ENCODE peak calls at places on chromosomes 13 and 19, in six cellular contexts. One of them, this sample, is unnamed.

GRCh38 chr19:49491804-49492572 is 4.2 kb upstream of the RPS11 start:
- DNase-seq in stomach: no peak
- DNase-seq in GM20000: no peak
- DNase-seq in glutamatergic neuron: no peak
- DNase-seq in kidney epithelial cell: no peak
- DNase-seq in mucosa of descending colon: no peak
- DNase-seq in this sample: no peak

GRCh38 chr13:96052655-96053002 is 572 bp downstream of the UGGT2 start:
- DNase-seq in stomach: no peak
- DNase-seq in GM20000: peak; percentile 63
- DNase-seq in glutamatergic neuron: no peak
- DNase-seq in kidney epithelial cell: peak; percentile 19
- DNase-seq in mucosa of descending colon: no peak
- DNase-seq in this sample: no peak

GRCh38 chr13:32910530-32910929 is 105.7 kb upstream of the KL start:
- DNase-seq in stomach: no peak
- DNase-seq in GM20000: no peak
- DNase-seq in glutamatergic neuron: no peak
- DNase-seq in kidney epithelial cell: no peak
- DNase-seq in mucosa of descending colon: no peak
- DNase-seq in this sample: no peak

GRCh38 chr13:109788372-109789195 is 2.2 kb upstream of the IRS2 start:
- DNase-seq in stomach: no peak
- DNase-seq in GM20000: no peak
- DNase-seq in glutamatergic neuron: no peak
- DNase-seq in kidney epithelial cell: no peak
- DNase-seq in mucosa of descending colon: no peak
- DNase-seq in this sample: no peak

GRCh38 chr13:85525411-85525810 is 273.8 kb downstream of the SLITRK6 start:
- DNase-seq in stomach: no peak
- DNase-seq in GM20000: no peak
- DNase-seq in glutamatergic neuron: no peak
- DNase-seq in kidney epithelial cell: no peak
- DNase-seq in mucosa of descending colon: no peak
- DNase-seq in this sample: no peak

GRCh38 chr19:3357731-3358391 is 8.5 kb upstream of the NFIC start:
- DNase-seq in stomach: no peak
- DNase-seq in GM20000: no peak
- DNase-seq in glutamatergic neuron: no peak
- DNase-seq in kidney epithelial cell: no peak
- DNase-seq in mucosa of descending colon: no peak
- DNase-seq in this sample: no peak

GRCh38 chr13:51997641-51998330 is 13.5 kb downstream of the ATP7B start:
- DNase-seq in stomach: peak; percentile 44
- DNase-seq in GM20000: no peak
- DNase-seq in glutamatergic neuron: no peak
- DNase-seq in kidney epithelial cell: no peak
- DNase-seq in mucosa of descending colon: no peak
- DNase-seq in this sample: no peak

GRCh38 chr19:35299523-35300339 is 7.8 kb downstream of the MAG start:
- DNase-seq in stomach: no peak
- DNase-seq in GM20000: no peak
- DNase-seq in glutamatergic neuron: no peak
- DNase-seq in kidney epithelial cell: no peak
- DNase-seq in mucosa of descending colon: no peak
- DNase-seq in this sample: no peak

GRCh38 chr13:64078025-64078424 is 2662.4 kb upstream of the PCDH20 start:
- DNase-seq in stomach: no peak
- DNase-seq in GM20000: no peak
- DNase-seq in glutamatergic neuron: no peak
- DNase-seq in kidney epithelial cell: no peak
- DNase-seq in mucosa of descending colon: no peak
- DNase-seq in this sample: no peak

GRCh38 chr13:34731486-34731885 is 210.6 kb upstream of the NBEA start:
- DNase-seq in stomach: no peak
- DNase-seq in GM20000: no peak
- DNase-seq in glutamatergic neuron: no peak
- DNase-seq in kidney epithelial cell: no peak
- DNase-seq in mucosa of descending colon: no peak
- DNase-seq in this sample: no peak

GRCh38 chr19:7191946-7192691 is 102.1 kb downstream of the INSR start:
- DNase-seq in stomach: no peak
- DNase-seq in GM20000: peak; percentile 65
- DNase-seq in glutamatergic neuron: no peak
- DNase-seq in kidney epithelial cell: no peak
- DNase-seq in mucosa of descending colon: no peak
- DNase-seq in this sample: peak; percentile 62

GRCh38 chr19:43572172-43572588 is 3.1 kb downstream of the XRCC1 start:
- DNase-seq in stomach: no peak
- DNase-seq in GM20000: no peak
- DNase-seq in glutamatergic neuron: no peak
- DNase-seq in kidney epithelial cell: no peak
- DNase-seq in mucosa of descending colon: no peak
- DNase-seq in this sample: no peak

GRCh38 chr19:29546583-29547190 is 20.9 kb downstream of the VSTM2B start:
- DNase-seq in stomach: no peak
- DNase-seq in GM20000: no peak
- DNase-seq in glutamatergic neuron: no peak
- DNase-seq in kidney epithelial cell: no peak
- DNase-seq in mucosa of descending colon: no peak
- DNase-seq in this sample: peak; percentile 6

GRCh38 chr19:3734310-3734600 is 26.1 kb downstream of the TJP3 start:
- DNase-seq in stomach: no peak
- DNase-seq in GM20000: no peak
- DNase-seq in glutamatergic neuron: no peak
- DNase-seq in kidney epithelial cell: no peak
- DNase-seq in mucosa of descending colon: no peak
- DNase-seq in this sample: no peak

GRCh38 chr13:34942732-34943674 is 933 bp downstream of the NBEA start:
- DNase-seq in stomach: peak; percentile 44
- DNase-seq in GM20000: peak; percentile 19
- DNase-seq in glutamatergic neuron: peak; percentile 60
- DNase-seq in kidney epithelial cell: no peak
- DNase-seq in mucosa of descending colon: peak; percentile 27
- DNase-seq in this sample: no peak

GRCh38 chr19:43667524-43668405 is 2.2 kb downstream of the PLAUR start:
- DNase-seq in stomach: no peak
- DNase-seq in GM20000: no peak
- DNase-seq in glutamatergic neuron: peak; percentile 15
- DNase-seq in kidney epithelial cell: no peak
- DNase-seq in mucosa of descending colon: peak; percentile 55
- DNase-seq in this sample: no peak

GRCh38 chr19:38044267-38045111 is 137.5 kb downstream of the SIPA1L3 start:
- DNase-seq in stomach: no peak
- DNase-seq in GM20000: no peak
- DNase-seq in glutamatergic neuron: no peak
- DNase-seq in kidney epithelial cell: no peak
- DNase-seq in mucosa of descending colon: no peak
- DNase-seq in this sample: no peak

GRCh38 chr13:50990050-50990449 is 80.5 kb downstream of the RNASEH2B start:
- DNase-seq in stomach: no peak
- DNase-seq in GM20000: no peak
- DNase-seq in glutamatergic neuron: no peak
- DNase-seq in kidney epithelial cell: no peak
- DNase-seq in mucosa of descending colon: no peak
- DNase-seq in this sample: no peak

GRCh38 chr13:82747948-82748347 is 1134.3 kb downstream of the SLITRK1 start:
- DNase-seq in stomach: no peak
- DNase-seq in GM20000: no peak
- DNase-seq in glutamatergic neuron: no peak
- DNase-seq in kidney epithelial cell: no peak
- DNase-seq in mucosa of descending colon: no peak
- DNase-seq in this sample: no peak

GRCh38 chr19:47796785-47797184 is 7.6 kb downstream of the TPRX1 start:
- DNase-seq in stomach: no peak
- DNase-seq in GM20000: no peak
- DNase-seq in glutamatergic neuron: no peak
- DNase-seq in kidney epithelial cell: no peak
- DNase-seq in mucosa of descending colon: no peak
- DNase-seq in this sample: no peak

GRCh38 chr19:47797996-47798903 is 6.1 kb downstream of the TPRX1 start:
- DNase-seq in stomach: no peak
- DNase-seq in GM20000: no peak
- DNase-seq in glutamatergic neuron: no peak
- DNase-seq in kidney epithelial cell: no peak
- DNase-seq in mucosa of descending colon: no peak
- DNase-seq in this sample: no peak

GRCh38 chr19:47790398-47790814 is 11.9 kb downstream of the SELENOW start:
- DNase-seq in stomach: peak; percentile 85
- DNase-seq in GM20000: peak; percentile 81
- DNase-seq in glutamatergic neuron: peak; percentile 96
- DNase-seq in kidney epithelial cell: no peak
- DNase-seq in mucosa of descending colon: peak; percentile 90
- DNase-seq in this sample: peak; percentile 63

GRCh38 chr19:47792616-47793015 is 11.7 kb downstream of the TPRX1 start:
- DNase-seq in stomach: no peak
- DNase-seq in GM20000: no peak
- DNase-seq in glutamatergic neuron: no peak
- DNase-seq in kidney epithelial cell: no peak
- DNase-seq in mucosa of descending colon: no peak
- DNase-seq in this sample: no peak

DNA sequence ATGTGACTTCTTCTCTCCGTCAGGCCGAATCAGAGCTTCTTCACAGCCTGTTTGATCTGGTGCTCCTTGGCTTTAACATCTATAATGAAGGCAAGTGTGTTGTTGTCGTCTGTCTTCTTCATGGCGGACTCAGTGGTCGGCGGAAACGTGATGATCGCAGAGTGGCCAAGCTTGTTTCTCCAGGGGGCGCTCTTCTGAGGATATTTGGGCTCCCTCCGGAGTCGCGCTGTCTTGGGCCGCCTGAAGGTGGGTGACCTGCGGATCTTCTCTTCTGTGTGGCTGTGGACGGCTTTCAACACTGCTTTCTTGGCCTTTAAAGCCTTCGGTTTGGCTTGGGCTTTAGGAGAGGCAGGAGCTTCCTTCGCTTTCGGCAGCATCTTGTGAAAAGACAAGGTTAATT is 9.8 kb downstream of the TPRX1 start:
- DNase-seq in stomach: no peak
- DNase-seq in GM20000: no peak
- DNase-seq in glutamatergic neuron: no peak
- DNase-seq in kidney epithelial cell: no peak
- DNase-seq in mucosa of descending colon: no peak
- DNase-seq in this sample: no peak
- TF ChIP-seq CTCF in stomach: no peak
- TF ChIP-seq CTCF in GM20000: no peak
- TF ChIP-seq CTCF in glutamatergic neuron: no peak
- TF ChIP-seq CTCF in kidney epithelial cell: no peak
- TF ChIP-seq CTCF in mucosa of descending colon: no peak
- TF ChIP-seq CTCF in this sample: no peak

GRCh38 chr19:17581211-17581874 is 25.9 kb downstream of the COLGALT1 start:
- DNase-seq in stomach: no peak
- DNase-seq in GM20000: no peak
- DNase-seq in glutamatergic neuron: no peak
- DNase-seq in kidney epithelial cell: no peak
- DNase-seq in mucosa of descending colon: no peak
- DNase-seq in this sample: no peak

GRCh38 chr19:17580470-17581000 is 25.1 kb downstream of the COLGALT1 start:
- DNase-seq in stomach: no peak
- DNase-seq in GM20000: no peak
- DNase-seq in glutamatergic neuron: no peak
- DNase-seq in kidney epithelial cell: no peak
- DNase-seq in mucosa of descending colon: no peak
- DNase-seq in this sample: no peak

GRCh38 chr19:17584132-17584531 is 28.7 kb downstream of the COLGALT1 start:
- DNase-seq in stomach: no peak
- DNase-seq in GM20000: no peak
- DNase-seq in glutamatergic neuron: no peak
- DNase-seq in kidney epithelial cell: no peak
- DNase-seq in mucosa of descending colon: no peak
- DNase-seq in this sample: no peak

GRCh38 chr19:17579523-17580244 is 24.2 kb downstream of the COLGALT1 start:
- DNase-seq in stomach: no peak
- DNase-seq in GM20000: peak; percentile 85
- DNase-seq in glutamatergic neuron: peak; percentile 63
- DNase-seq in kidney epithelial cell: no peak
- DNase-seq in mucosa of descending colon: peak; percentile 84
- DNase-seq in this sample: peak; percentile 67

GRCh38 chr19:17582613-17583012 is 27.2 kb downstream of the COLGALT1 start:
- DNase-seq in stomach: no peak
- DNase-seq in GM20000: no peak
- DNase-seq in glutamatergic neuron: no peak
- DNase-seq in kidney epithelial cell: no peak
- DNase-seq in mucosa of descending colon: no peak
- DNase-seq in this sample: no peak
- TF ChIP-seq CTCF in stomach: no peak
- TF ChIP-seq CTCF in GM20000: no peak
- TF ChIP-seq CTCF in glutamatergic neuron: no peak
- TF ChIP-seq CTCF in kidney epithelial cell: no peak
- TF ChIP-seq CTCF in mucosa of descending colon: no peak
- TF ChIP-seq CTCF in this sample: no peak

GRCh38 chr19:5564930-5565329 is 2.8 kb downstream of the TINCR start:
- DNase-seq in stomach: no peak
- DNase-seq in GM20000: no peak
- DNase-seq in glutamatergic neuron: no peak
- DNase-seq in kidney epithelial cell: no peak
- DNase-seq in mucosa of descending colon: no peak
- DNase-seq in this sample: no peak

GRCh38 chr19:5562280-5562679 is 5.5 kb downstream of the TINCR start:
- DNase-seq in stomach: no peak
- DNase-seq in GM20000: no peak
- DNase-seq in glutamatergic neuron: no peak
- DNase-seq in kidney epithelial cell: no peak
- DNase-seq in mucosa of descending colon: no peak
- DNase-seq in this sample: no peak

GRCh38 chr19:5563941-5564612 is 3.7 kb downstream of the TINCR start:
- DNase-seq in stomach: no peak
- DNase-seq in GM20000: no peak
- DNase-seq in glutamatergic neuron: no peak
- DNase-seq in kidney epithelial cell: peak; percentile 10
- DNase-seq in mucosa of descending colon: no peak
- DNase-seq in this sample: no peak

GRCh38 chr19:5561559-5561958 is 6.2 kb downstream of the TINCR start:
- DNase-seq in stomach: no peak
- DNase-seq in GM20000: no peak
- DNase-seq in glutamatergic neuron: no peak
- DNase-seq in kidney epithelial cell: no peak
- DNase-seq in mucosa of descending colon: no peak
- DNase-seq in this sample: no peak

GRCh38 chr19:5563008-5563431 is 4.7 kb downstream of the TINCR start:
- DNase-seq in stomach: no peak
- DNase-seq in GM20000: no peak
- DNase-seq in glutamatergic neuron: no peak
- DNase-seq in kidney epithelial cell: no peak
- DNase-seq in mucosa of descending colon: no peak
- DNase-seq in this sample: no peak
- TF ChIP-seq CTCF in stomach: no peak
- TF ChIP-seq CTCF in GM20000: no peak
- TF ChIP-seq CTCF in glutamatergic neuron: no peak
- TF ChIP-seq CTCF in kidney epithelial cell: peak; percentile 6
- TF ChIP-seq CTCF in mucosa of descending colon: no peak
- TF ChIP-seq CTCF in this sample: no peak

DNA sequence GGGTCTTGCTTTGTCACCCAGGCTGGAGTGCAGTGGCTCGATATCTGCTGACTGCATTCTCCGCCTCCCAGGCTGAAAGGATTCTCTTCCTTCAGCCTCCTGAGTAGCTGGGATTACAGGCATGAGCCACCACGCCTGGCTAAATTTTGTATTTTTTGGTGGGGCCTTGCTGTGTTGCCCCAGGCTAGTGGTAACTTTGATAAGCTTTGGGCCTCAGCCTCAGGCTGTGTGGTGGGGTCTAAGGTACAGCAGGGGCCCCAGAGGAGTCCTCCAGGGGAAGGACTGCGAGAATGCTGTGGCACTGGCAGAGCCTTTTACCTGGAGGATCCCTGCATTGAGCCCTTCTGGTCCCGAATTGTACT is 7.2 kb downstream of the DOT1L start:
- DNase-seq in stomach: no peak
- DNase-seq in GM20000: no peak
- DNase-seq in glutamatergic neuron: no peak
- DNase-seq in kidney epithelial cell: no peak
- DNase-seq in mucosa of descending colon: no peak
- DNase-seq in this sample: no peak
- TF ChIP-seq CTCF in stomach: no peak
- TF ChIP-seq CTCF in GM20000: no peak
- TF ChIP-seq CTCF in glutamatergic neuron: no peak
- TF ChIP-seq CTCF in kidney epithelial cell: no peak
- TF ChIP-seq CTCF in mucosa of descending colon: no peak
- TF ChIP-seq CTCF in this sample: no peak

This sample was measured in CD14-positive monocyte.